ENCODE peak calls at places on chromosomes 2 and 18, in eight cellular contexts. One of them, this sample, is unnamed.

GRCh38 chr2:113157108-113157896 is 16.5 kb upstream of the PSD4 start:
- DNase-seq in GM06990: peak; percentile 40
- DNase-seq in fibroblast of the aortic adventitia: no peak
- DNase-seq in lower leg skin: peak; percentile 83
- DNase-seq in fibroblast of lung: peak; percentile 45
- DNase-seq in OCI-LY7: no peak
- DNase-seq in upper lobe of left lung: peak; percentile 71
- DNase-seq in Calu3: peak; percentile 90
- DNase-seq in this sample: no peak

GRCh38 chr2:8479298-8479697 is 202.6 kb upstream of the ID2 start:
- DNase-seq in GM06990: no peak
- DNase-seq in fibroblast of the aortic adventitia: no peak
- DNase-seq in lower leg skin: peak; percentile 68
- DNase-seq in fibroblast of lung: no peak
- DNase-seq in OCI-LY7: no peak
- DNase-seq in upper lobe of left lung: peak; percentile 24
- DNase-seq in Calu3: no peak
- DNase-seq in this sample: no peak

GRCh38 chr2:27704342-27704876 is 40.7 kb downstream of the SLC4A1AP start:
- DNase-seq in GM06990: no peak
- DNase-seq in fibroblast of the aortic adventitia: no peak
- DNase-seq in lower leg skin: peak; percentile 57
- DNase-seq in fibroblast of lung: no peak
- DNase-seq in OCI-LY7: no peak
- DNase-seq in upper lobe of left lung: no peak
- DNase-seq in Calu3: no peak
- DNase-seq in this sample: no peak

GRCh38 chr18:29251681-29252080 is 1074.8 kb upstream of the CDH2 start:
- DNase-seq in GM06990: no peak
- DNase-seq in fibroblast of the aortic adventitia: no peak
- DNase-seq in lower leg skin: no peak
- DNase-seq in fibroblast of lung: peak; percentile 6
- DNase-seq in OCI-LY7: no peak
- DNase-seq in upper lobe of left lung: no peak
- DNase-seq in Calu3: no peak
- DNase-seq in this sample: no peak

GRCh38 chr18:50193796-50194622 is 938 bp downstream of the MYO5B start:
- DNase-seq in GM06990: no peak
- DNase-seq in fibroblast of the aortic adventitia: no peak
- DNase-seq in lower leg skin: no peak
- DNase-seq in fibroblast of lung: no peak
- DNase-seq in OCI-LY7: no peak
- DNase-seq in upper lobe of left lung: no peak
- DNase-seq in Calu3: peak; percentile 27
- DNase-seq in this sample: no peak

GRCh38 chr2:128607981-128608506 is 289.4 kb upstream of the HS6ST1 start:
- DNase-seq in GM06990: no peak
- DNase-seq in fibroblast of the aortic adventitia: no peak
- DNase-seq in lower leg skin: peak; percentile 82
- DNase-seq in fibroblast of lung: no peak
- DNase-seq in OCI-LY7: no peak
- DNase-seq in upper lobe of left lung: no peak
- DNase-seq in Calu3: no peak
- DNase-seq in this sample: no peak

GRCh38 chr2:112889976-112890375 is 21.0 kb upstream of the IL37 start:
- DNase-seq in GM06990: no peak
- DNase-seq in fibroblast of the aortic adventitia: no peak
- DNase-seq in lower leg skin: no peak
- DNase-seq in fibroblast of lung: no peak
- DNase-seq in OCI-LY7: no peak
- DNase-seq in upper lobe of left lung: no peak
- DNase-seq in Calu3: no peak
- DNase-seq in this sample: no peak

GRCh38 chr18:39340418-39340817 is 1774.8 kb upstream of the CELF4 start:
- DNase-seq in GM06990: no peak
- DNase-seq in fibroblast of the aortic adventitia: no peak
- DNase-seq in lower leg skin: no peak
- DNase-seq in fibroblast of lung: no peak
- DNase-seq in OCI-LY7: no peak
- DNase-seq in upper lobe of left lung: no peak
- DNase-seq in Calu3: no peak
- DNase-seq in this sample: no peak

GRCh38 chr2:58289029-58289428 is 47.9 kb upstream of the FANCL start:
- DNase-seq in GM06990: no peak
- DNase-seq in fibroblast of the aortic adventitia: no peak
- DNase-seq in lower leg skin: no peak
- DNase-seq in fibroblast of lung: peak; percentile 1
- DNase-seq in OCI-LY7: no peak
- DNase-seq in upper lobe of left lung: no peak
- DNase-seq in Calu3: no peak
- DNase-seq in this sample: no peak

GRCh38 chr2:128602038-128602698 is 283.5 kb upstream of the HS6ST1 start:
- DNase-seq in GM06990: no peak
- DNase-seq in fibroblast of the aortic adventitia: no peak
- DNase-seq in lower leg skin: peak; percentile 42
- DNase-seq in fibroblast of lung: no peak
- DNase-seq in OCI-LY7: no peak
- DNase-seq in upper lobe of left lung: peak; percentile 12
- DNase-seq in Calu3: no peak
- DNase-seq in this sample: no peak

GRCh38 chr2:204177977-204178522 is 241.5 kb downstream of the ICOS start:
- DNase-seq in GM06990: no peak
- DNase-seq in fibroblast of the aortic adventitia: peak; percentile 16
- DNase-seq in lower leg skin: no peak
- DNase-seq in fibroblast of lung: no peak
- DNase-seq in OCI-LY7: peak; percentile 59
- DNase-seq in upper lobe of left lung: peak; percentile 25
- DNase-seq in Calu3: peak; percentile 51
- DNase-seq in this sample: no peak

GRCh38 chr2:121031568-121032340 is 253.2 kb downstream of the TFCP2L1 start:
- DNase-seq in GM06990: no peak
- DNase-seq in fibroblast of the aortic adventitia: no peak
- DNase-seq in lower leg skin: peak; percentile 72
- DNase-seq in fibroblast of lung: no peak
- DNase-seq in OCI-LY7: no peak
- DNase-seq in upper lobe of left lung: peak; percentile 17
- DNase-seq in Calu3: no peak
- DNase-seq in this sample: no peak

GRCh38 chr2:172928754-172929153 is 146.9 kb upstream of the MAP3K20 start:
- DNase-seq in GM06990: no peak
- DNase-seq in fibroblast of the aortic adventitia: peak; percentile 76
- DNase-seq in lower leg skin: no peak
- DNase-seq in fibroblast of lung: peak; percentile 83
- DNase-seq in OCI-LY7: no peak
- DNase-seq in upper lobe of left lung: no peak
- DNase-seq in Calu3: no peak
- DNase-seq in this sample: no peak

GRCh38 chr2:15176604-15177003 is 384.5 kb downstream of the NBAS start:
- DNase-seq in GM06990: no peak
- DNase-seq in fibroblast of the aortic adventitia: no peak
- DNase-seq in lower leg skin: no peak
- DNase-seq in fibroblast of lung: no peak
- DNase-seq in OCI-LY7: no peak
- DNase-seq in upper lobe of left lung: no peak
- DNase-seq in Calu3: no peak
- DNase-seq in this sample: no peak

GRCh38 chr18:6971823-6972478 is 145.6 kb downstream of the LAMA1 start:
- DNase-seq in GM06990: no peak
- DNase-seq in fibroblast of the aortic adventitia: no peak
- DNase-seq in lower leg skin: no peak
- DNase-seq in fibroblast of lung: no peak
- DNase-seq in OCI-LY7: no peak
- DNase-seq in upper lobe of left lung: no peak
- DNase-seq in Calu3: no peak
- DNase-seq in this sample: no peak

GRCh38 chr2:20635698-20636584 is 15.0 kb downstream of the HS1BP3 start:
- DNase-seq in GM06990: peak; percentile 81
- DNase-seq in fibroblast of the aortic adventitia: peak; percentile 80
- DNase-seq in lower leg skin: peak; percentile 97
- DNase-seq in fibroblast of lung: peak; percentile 61
- DNase-seq in OCI-LY7: peak; percentile 49
- DNase-seq in upper lobe of left lung: peak; percentile 86
- DNase-seq in Calu3: peak; percentile 93
- DNase-seq in this sample: no peak

GRCh38 chr18:59022167-59022945 is 117.3 kb upstream of the SEC11C start:
- DNase-seq in GM06990: no peak
- DNase-seq in fibroblast of the aortic adventitia: peak; percentile 75
- DNase-seq in lower leg skin: peak; percentile 83
- DNase-seq in fibroblast of lung: peak; percentile 30
- DNase-seq in OCI-LY7: no peak
- DNase-seq in upper lobe of left lung: no peak
- DNase-seq in Calu3: no peak
- DNase-seq in this sample: no peak

GRCh38 chr2:141929331-141930252 is 201.2 kb downstream of the LRP1B start:
- DNase-seq in GM06990: no peak
- DNase-seq in fibroblast of the aortic adventitia: no peak
- DNase-seq in lower leg skin: no peak
- DNase-seq in fibroblast of lung: no peak
- DNase-seq in OCI-LY7: no peak
- DNase-seq in upper lobe of left lung: no peak
- DNase-seq in Calu3: no peak
- DNase-seq in this sample: no peak

GRCh38 chr2:234681206-234681605 is 184.3 kb upstream of the ARL4C start:
- DNase-seq in GM06990: no peak
- DNase-seq in fibroblast of the aortic adventitia: no peak
- DNase-seq in lower leg skin: no peak
- DNase-seq in fibroblast of lung: peak; percentile 73
- DNase-seq in OCI-LY7: no peak
- DNase-seq in upper lobe of left lung: no peak
- DNase-seq in Calu3: no peak
- DNase-seq in this sample: no peak

GRCh38 chr2:20609349-20609994 is 41.4 kb downstream of the HS1BP3 start:
- DNase-seq in GM06990: no peak
- DNase-seq in fibroblast of the aortic adventitia: peak; percentile 86
- DNase-seq in lower leg skin: peak; percentile 43
- DNase-seq in fibroblast of lung: peak; percentile 70
- DNase-seq in OCI-LY7: no peak
- DNase-seq in upper lobe of left lung: peak; percentile 15
- DNase-seq in Calu3: no peak
- DNase-seq in this sample: no peak

GRCh38 chr18:74493689-74494088 is 2.5 kb upstream of the CNDP2 start:
- DNase-seq in GM06990: no peak
- DNase-seq in fibroblast of the aortic adventitia: peak; percentile 77
- DNase-seq in lower leg skin: peak; percentile 78
- DNase-seq in fibroblast of lung: peak; percentile 67
- DNase-seq in OCI-LY7: peak; percentile 63
- DNase-seq in upper lobe of left lung: peak; percentile 57
- DNase-seq in Calu3: peak; percentile 61
- DNase-seq in this sample: peak; percentile 65

GRCh38 chr2:168687314-168687713 is 115.1 kb upstream of the NOSTRIN start:
- DNase-seq in GM06990: no peak
- DNase-seq in fibroblast of the aortic adventitia: peak; percentile 31
- DNase-seq in lower leg skin: no peak
- DNase-seq in fibroblast of lung: peak; percentile 36
- DNase-seq in OCI-LY7: peak; percentile 4
- DNase-seq in upper lobe of left lung: no peak
- DNase-seq in Calu3: peak; percentile 13
- DNase-seq in this sample: no peak
- TF ChIP-seq CTCF in GM06990: peak; percentile 12
- TF ChIP-seq CTCF in fibroblast of the aortic adventitia: no peak
- TF ChIP-seq CTCF in lower leg skin: no peak
- TF ChIP-seq CTCF in fibroblast of lung: no peak
- TF ChIP-seq CTCF in OCI-LY7: peak; percentile 50
- TF ChIP-seq CTCF in upper lobe of left lung: no peak
- TF ChIP-seq CTCF in Calu3: no peak
- TF ChIP-seq CTCF in this sample: peak; percentile 22

DNA sequence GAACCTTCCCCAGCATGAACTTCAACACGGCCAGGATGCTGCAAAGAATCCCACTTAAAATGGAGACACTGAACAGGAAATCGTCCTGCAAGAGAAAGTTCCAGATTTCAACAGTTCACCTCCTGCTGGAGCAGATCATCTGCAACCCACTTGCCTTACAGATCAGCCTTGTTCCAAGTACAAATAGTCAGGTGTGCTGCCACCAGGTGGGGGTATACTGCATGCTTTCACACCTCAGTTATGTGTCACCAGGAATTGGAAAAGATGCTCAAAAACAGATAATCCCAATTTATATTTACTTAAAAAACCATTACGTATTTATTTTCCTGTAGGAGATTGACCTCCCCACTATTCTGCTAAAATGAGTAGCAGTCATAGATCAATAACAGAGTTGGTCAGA is 212.3 kb downstream of the MGAT5 start:
- DNase-seq in GM06990: no peak
- DNase-seq in fibroblast of the aortic adventitia: peak; percentile 11
- DNase-seq in lower leg skin: peak; percentile 14
- DNase-seq in fibroblast of lung: peak; percentile 17
- DNase-seq in OCI-LY7: peak; percentile 65
- DNase-seq in upper lobe of left lung: no peak
- DNase-seq in Calu3: peak; percentile 74
- DNase-seq in this sample: peak; percentile 12
- TF ChIP-seq CTCF in GM06990: peak; percentile 61
- TF ChIP-seq CTCF in fibroblast of the aortic adventitia: peak; percentile 16
- TF ChIP-seq CTCF in lower leg skin: no peak
- TF ChIP-seq CTCF in fibroblast of lung: peak; percentile 19
- TF ChIP-seq CTCF in OCI-LY7: peak; percentile 86
- TF ChIP-seq CTCF in upper lobe of left lung: no peak
- TF ChIP-seq CTCF in Calu3: no peak
- TF ChIP-seq CTCF in this sample: peak; percentile 43

GRCh38 chr18:12278765-12279682 is 24.9 kb downstream of the CIDEA start:
- DNase-seq in GM06990: no peak
- DNase-seq in fibroblast of the aortic adventitia: peak; percentile 95
- DNase-seq in lower leg skin: peak; percentile 95
- DNase-seq in fibroblast of lung: peak; percentile 98
- DNase-seq in OCI-LY7: no peak
- DNase-seq in upper lobe of left lung: peak; percentile 80
- DNase-seq in Calu3: no peak
- DNase-seq in this sample: no peak
- TF ChIP-seq CTCF in GM06990: no peak
- TF ChIP-seq CTCF in fibroblast of the aortic adventitia: peak; percentile 32
- TF ChIP-seq CTCF in lower leg skin: no peak
- TF ChIP-seq CTCF in fibroblast of lung: no peak
- TF ChIP-seq CTCF in OCI-LY7: no peak
- TF ChIP-seq CTCF in upper lobe of left lung: no peak
- TF ChIP-seq CTCF in Calu3: no peak
- TF ChIP-seq CTCF in this sample: no peak

GRCh38 chr2:719191-719590 is 42.0 kb upstream of the TMEM18 start:
- DNase-seq in GM06990: no peak
- DNase-seq in fibroblast of the aortic adventitia: no peak
- DNase-seq in lower leg skin: no peak
- DNase-seq in fibroblast of lung: no peak
- DNase-seq in OCI-LY7: no peak
- DNase-seq in upper lobe of left lung: no peak
- DNase-seq in Calu3: no peak
- DNase-seq in this sample: no peak

GRCh38 chr2:719734-720133 is 42.5 kb upstream of the TMEM18 start:
- DNase-seq in GM06990: no peak
- DNase-seq in fibroblast of the aortic adventitia: no peak
- DNase-seq in lower leg skin: no peak
- DNase-seq in fibroblast of lung: no peak
- DNase-seq in OCI-LY7: no peak
- DNase-seq in upper lobe of left lung: no peak
- DNase-seq in Calu3: no peak
- DNase-seq in this sample: no peak

GRCh38 chr2:715038-715437 is 37.8 kb upstream of the TMEM18 start:
- DNase-seq in GM06990: no peak
- DNase-seq in fibroblast of the aortic adventitia: no peak
- DNase-seq in lower leg skin: no peak
- DNase-seq in fibroblast of lung: no peak
- DNase-seq in OCI-LY7: no peak
- DNase-seq in upper lobe of left lung: no peak
- DNase-seq in Calu3: no peak
- DNase-seq in this sample: no peak

GRCh38 chr2:714005-714741 is 37.0 kb upstream of the TMEM18 start:
- DNase-seq in GM06990: peak; percentile 44
- DNase-seq in fibroblast of the aortic adventitia: peak; percentile 50
- DNase-seq in lower leg skin: no peak
- DNase-seq in fibroblast of lung: peak; percentile 10
- DNase-seq in OCI-LY7: peak; percentile 78
- DNase-seq in upper lobe of left lung: peak; percentile 54
- DNase-seq in Calu3: peak; percentile 49
- DNase-seq in this sample: peak; percentile 55

GRCh38 chr2:715847-716573 is 38.8 kb upstream of the TMEM18 start:
- DNase-seq in GM06990: no peak
- DNase-seq in fibroblast of the aortic adventitia: peak; percentile 29
- DNase-seq in lower leg skin: no peak
- DNase-seq in fibroblast of lung: no peak
- DNase-seq in OCI-LY7: no peak
- DNase-seq in upper lobe of left lung: no peak
- DNase-seq in Calu3: no peak
- DNase-seq in this sample: no peak
- TF ChIP-seq CTCF in GM06990: no peak
- TF ChIP-seq CTCF in fibroblast of the aortic adventitia: peak; percentile 54
- TF ChIP-seq CTCF in lower leg skin: no peak
- TF ChIP-seq CTCF in fibroblast of lung: peak; percentile 28
- TF ChIP-seq CTCF in OCI-LY7: no peak
- TF ChIP-seq CTCF in upper lobe of left lung: no peak
- TF ChIP-seq CTCF in Calu3: no peak
- TF ChIP-seq CTCF in this sample: peak; percentile 20